ENCODE peak calls at places on chromosomes 4 and X, in four cellular contexts. One of them, this sample, is unnamed.

GRCh38 chrX:69365349-69365748 is 138.8 kb upstream of the NALF2 start:
- DNase-seq in NB4: no peak
- DNase-seq in cardiac muscle cell: no peak
- DNase-seq in upper lobe of right lung: no peak
- DNase-seq in this sample: no peak

GRCh38 chr4:16140520-16141249 is 56.9 kb upstream of the PROM1 start:
- DNase-seq in cardiac muscle cell: peak; percentile 96
- DNase-seq in NB4: no peak
- DNase-seq in upper lobe of right lung: no peak
- DNase-seq in this sample: peak; percentile 77

GRCh38 chrX:53716328-53717088 is 30.0 kb upstream of the HUWE1 start:
- DNase-seq in upper lobe of right lung: no peak
- DNase-seq in cardiac muscle cell: peak; percentile 28
- DNase-seq in NB4: peak; percentile 79
- DNase-seq in this sample: peak; percentile 22

GRCh38 chr4:53489279-53489889 is 101.9 kb downstream of the LNX1 start:
- DNase-seq in NB4: peak; percentile 30
- DNase-seq in cardiac muscle cell: peak; percentile 46
- DNase-seq in upper lobe of right lung: no peak
- DNase-seq in this sample: peak; percentile 65

GRCh38 chr4:173766231-173766630 is 236.2 kb upstream of the HAND2 start:
- DNase-seq in upper lobe of right lung: no peak
- DNase-seq in cardiac muscle cell: peak; percentile 22
- DNase-seq in NB4: no peak
- DNase-seq in this sample: no peak

GRCh38 chr4:112075129-112075753 is 70.0 kb upstream of the FAM241A start:
- DNase-seq in NB4: peak; percentile 55
- DNase-seq in cardiac muscle cell: peak; percentile 78
- DNase-seq in upper lobe of right lung: no peak
- DNase-seq in this sample: peak; percentile 73

GRCh38 chrX:100695302-100695701 is 36.6 kb downstream of the SYTL4 start:
- DNase-seq in cardiac muscle cell: no peak
- DNase-seq in NB4: no peak
- DNase-seq in upper lobe of right lung: no peak
- DNase-seq in this sample: peak; percentile 59

GRCh38 chr4:6263541-6264540 is 5.8 kb upstream of the WFS1 start:
- DNase-seq in cardiac muscle cell: peak; percentile 75
- DNase-seq in NB4: peak; percentile 46
- DNase-seq in upper lobe of right lung: no peak
- DNase-seq in this sample: peak; percentile 29

GRCh38 chr4:187141101-187141500 is 417.4 kb upstream of the FAT1 start:
- DNase-seq in NB4: no peak
- DNase-seq in cardiac muscle cell: no peak
- DNase-seq in upper lobe of right lung: no peak
- DNase-seq in this sample: no peak

GRCh38 chr4:16443504-16444088 is 217.3 kb upstream of the TAPT1 start:
- DNase-seq in NB4: peak; percentile 61
- DNase-seq in upper lobe of right lung: no peak
- DNase-seq in cardiac muscle cell: peak; percentile 60
- DNase-seq in this sample: peak; percentile 29

GRCh38 chr4:85842540-85842939 is 367.6 kb downstream of the ARHGAP24 start:
- DNase-seq in NB4: peak; percentile 54
- DNase-seq in cardiac muscle cell: peak; percentile 26
- DNase-seq in upper lobe of right lung: no peak
- DNase-seq in this sample: no peak

GRCh38 chrX:2402361-2402690 is 98.5 kb downstream of the DHRSX start:
- DNase-seq in NB4: no peak
- DNase-seq in cardiac muscle cell: no peak
- DNase-seq in upper lobe of right lung: no peak
- DNase-seq in this sample: no peak

GRCh38 chr4:69066945-69067344 is 29.3 kb upstream of the UGT2B7 start:
- DNase-seq in upper lobe of right lung: no peak
- DNase-seq in cardiac muscle cell: peak; percentile 9
- DNase-seq in NB4: no peak
- DNase-seq in this sample: peak; percentile 81

GRCh38 chrX:46573331-46573895 is at the start of gene CHST7:
- DNase-seq in upper lobe of right lung: peak; percentile 84
- DNase-seq in cardiac muscle cell: peak; percentile 79
- DNase-seq in NB4: peak; percentile 78
- DNase-seq in this sample: peak; percentile 31
- TF ChIP-seq CTCF in upper lobe of right lung: peak; percentile 23
- TF ChIP-seq CTCF in cardiac muscle cell: peak; percentile 43
- TF ChIP-seq CTCF in NB4: peak; percentile 30
- TF ChIP-seq CTCF in this sample: peak; percentile 2

DNA sequence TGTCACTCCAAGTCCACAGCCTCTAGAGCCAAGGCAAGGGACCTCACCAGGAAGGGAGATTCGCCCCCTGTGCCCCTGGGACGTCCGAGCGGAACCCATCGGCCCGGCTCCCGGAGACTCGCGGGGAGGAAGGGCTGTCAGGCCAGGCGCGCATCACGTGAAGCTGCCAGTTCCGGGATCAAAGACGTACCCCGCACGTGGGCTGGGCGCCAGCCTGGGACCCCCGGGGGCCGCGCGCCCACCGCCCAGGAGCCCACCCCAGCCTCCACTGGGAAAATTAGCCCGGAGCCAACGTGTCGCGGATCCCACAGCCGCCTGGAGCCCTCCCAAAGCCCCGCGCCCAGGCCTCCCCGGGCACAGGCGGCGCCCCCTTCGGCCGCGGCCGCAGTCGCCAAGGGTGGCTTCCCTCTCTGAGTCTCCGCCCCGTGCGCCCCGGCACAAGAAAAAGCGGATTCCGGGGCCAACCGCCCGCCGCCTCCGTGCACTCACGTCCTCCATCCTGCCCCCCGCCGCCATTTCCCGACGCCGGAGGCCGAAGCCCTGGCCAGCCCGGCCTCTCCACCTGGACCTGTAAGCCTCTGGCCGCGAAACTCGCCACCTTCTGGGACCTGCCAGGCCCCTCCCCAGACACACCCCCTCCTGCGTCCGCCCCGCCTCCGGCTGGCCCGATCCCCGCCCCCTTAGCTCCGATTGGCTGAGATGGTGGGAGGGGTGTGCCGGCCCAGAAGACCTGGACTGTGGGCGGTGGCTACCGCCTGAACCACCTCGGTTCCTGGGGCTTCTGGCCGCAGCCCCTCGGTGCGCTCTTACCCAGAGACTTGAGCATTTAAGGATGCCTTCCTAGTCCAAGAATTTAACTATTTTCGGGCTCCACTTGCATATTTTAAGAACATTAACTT is at the start of gene TMEM192:
- DNase-seq in cardiac muscle cell: peak; percentile 96
- DNase-seq in NB4: peak; percentile 91
- DNase-seq in upper lobe of right lung: peak; percentile 97
- DNase-seq in this sample: peak; percentile 79
- TF ChIP-seq CTCF in cardiac muscle cell: peak; percentile 50
- TF ChIP-seq CTCF in NB4: peak; percentile 13
- TF ChIP-seq CTCF in upper lobe of right lung: peak; percentile 44
- TF ChIP-seq CTCF in this sample: peak; percentile 44

GRCh38 chr4:47839259-47839658 is 1.4 kb upstream of the CORIN start:
- DNase-seq in upper lobe of right lung: no peak
- DNase-seq in NB4: peak; percentile 47
- DNase-seq in cardiac muscle cell: peak; percentile 35
- DNase-seq in this sample: no peak
- TF ChIP-seq CTCF in upper lobe of right lung: peak; percentile 39
- TF ChIP-seq CTCF in NB4: peak; percentile 27
- TF ChIP-seq CTCF in cardiac muscle cell: peak; percentile 45
- TF ChIP-seq CTCF in this sample: peak; percentile 21

GRCh38 chrX:39771089-39771488 is 326.7 kb downstream of the BCOR start:
- DNase-seq in upper lobe of right lung: no peak
- DNase-seq in NB4: no peak
- DNase-seq in cardiac muscle cell: no peak
- DNase-seq in this sample: no peak

GRCh38 chrX:39773150-39773549 is 324.6 kb downstream of the BCOR start:
- DNase-seq in cardiac muscle cell: no peak
- DNase-seq in upper lobe of right lung: no peak
- DNase-seq in NB4: no peak
- DNase-seq in this sample: no peak

GRCh38 chrX:39773923-39774803 is 323.6 kb downstream of the BCOR start:
- DNase-seq in cardiac muscle cell: peak; percentile 79
- DNase-seq in upper lobe of right lung: no peak
- DNase-seq in NB4: peak; percentile 34
- DNase-seq in this sample: no peak

GRCh38 chrX:39769748-39770147 is 328.0 kb downstream of the BCOR start:
- DNase-seq in NB4: no peak
- DNase-seq in upper lobe of right lung: no peak
- DNase-seq in cardiac muscle cell: no peak
- DNase-seq in this sample: no peak

DNA sequence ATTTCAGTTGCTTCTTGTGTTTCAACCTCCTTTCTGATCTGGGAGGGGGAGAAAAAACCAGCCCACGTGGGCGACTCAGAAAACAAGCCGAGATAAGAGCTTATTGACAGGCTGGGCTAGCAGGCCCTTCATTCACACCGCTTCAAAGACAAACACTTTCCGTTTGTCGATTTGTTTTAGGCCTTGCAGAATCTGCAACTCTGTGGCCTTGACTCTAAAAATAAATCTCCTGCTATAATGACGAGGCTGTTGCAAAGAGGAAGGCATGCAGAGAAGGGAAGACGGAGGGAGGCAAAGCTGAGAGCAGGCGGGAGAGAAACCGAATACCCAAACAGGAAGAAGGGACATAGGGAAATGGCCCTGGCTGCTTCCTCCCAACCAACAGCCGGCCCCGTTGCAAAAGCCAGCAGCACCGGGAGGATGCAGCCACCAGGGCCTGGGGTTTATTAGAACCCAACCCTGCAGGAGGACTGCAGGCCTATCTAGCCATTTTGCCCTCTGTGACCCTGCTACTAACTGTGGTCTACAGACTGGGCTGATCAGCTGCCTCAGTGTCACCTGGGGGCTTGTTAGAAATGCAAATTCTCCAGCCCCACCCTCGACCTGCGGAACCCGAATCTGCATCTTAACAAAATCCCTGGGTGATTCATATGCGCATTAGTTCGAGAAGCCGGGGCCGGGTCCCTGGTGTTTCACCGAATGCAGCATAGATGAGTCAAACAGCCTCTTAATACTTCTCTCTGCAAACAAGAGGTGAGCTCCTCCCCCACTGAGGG is 325.5 kb downstream of the BCOR start:
- DNase-seq in NB4: peak; percentile 90
- DNase-seq in cardiac muscle cell: peak; percentile 37
- DNase-seq in upper lobe of right lung: no peak
- DNase-seq in this sample: peak; percentile 71
- TF ChIP-seq CTCF in NB4: no peak
- TF ChIP-seq CTCF in cardiac muscle cell: no peak
- TF ChIP-seq CTCF in upper lobe of right lung: no peak
- TF ChIP-seq CTCF in this sample: no peak

DNA sequence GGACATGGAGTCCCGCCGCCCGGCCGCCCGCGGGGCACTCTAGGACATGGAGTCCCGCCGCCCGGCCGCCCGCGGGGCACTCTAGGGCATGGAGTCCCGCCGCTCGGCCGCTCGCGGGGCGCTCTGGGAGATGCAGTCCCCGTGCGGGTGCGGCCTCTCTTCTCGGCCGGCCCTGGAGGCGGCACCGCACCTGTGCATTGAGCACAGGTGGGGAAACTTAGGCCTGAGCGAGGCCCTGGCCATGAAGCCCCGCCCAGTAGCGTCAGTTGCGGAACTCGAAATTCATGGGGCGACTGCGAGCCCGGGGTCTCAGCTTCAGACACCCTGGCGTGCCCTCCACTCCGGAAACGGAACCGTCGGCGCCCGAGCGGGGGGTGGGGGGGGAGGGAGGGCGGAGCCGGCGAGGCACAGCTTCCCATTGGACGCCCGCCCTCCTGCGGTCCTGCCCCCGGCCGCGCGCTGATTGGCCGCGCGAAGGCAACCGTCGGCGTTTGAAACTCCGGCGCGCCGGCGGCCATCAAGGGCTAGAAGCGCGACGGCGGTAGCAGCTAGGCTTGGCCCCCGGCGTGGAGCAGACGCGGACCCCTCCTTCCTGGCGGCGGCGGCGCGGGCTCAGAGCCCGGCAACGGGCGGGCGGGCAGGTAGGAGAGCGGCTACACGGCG is at the start of the genes TACC3 and TMEM129:
- DNase-seq in cardiac muscle cell: peak; percentile 94
- DNase-seq in NB4: peak; percentile 99
- DNase-seq in upper lobe of right lung: peak; percentile 97
- DNase-seq in this sample: peak; percentile 93
- TF ChIP-seq CTCF in cardiac muscle cell: no peak
- TF ChIP-seq CTCF in NB4: no peak
- TF ChIP-seq CTCF in upper lobe of right lung: no peak
- TF ChIP-seq CTCF in this sample: no peak

GRCh38 chr4:19227701-19228100 is 1024.0 kb upstream of the SLIT2 start:
- DNase-seq in NB4: no peak
- DNase-seq in upper lobe of right lung: no peak
- DNase-seq in cardiac muscle cell: no peak
- DNase-seq in this sample: no peak

DNA sequence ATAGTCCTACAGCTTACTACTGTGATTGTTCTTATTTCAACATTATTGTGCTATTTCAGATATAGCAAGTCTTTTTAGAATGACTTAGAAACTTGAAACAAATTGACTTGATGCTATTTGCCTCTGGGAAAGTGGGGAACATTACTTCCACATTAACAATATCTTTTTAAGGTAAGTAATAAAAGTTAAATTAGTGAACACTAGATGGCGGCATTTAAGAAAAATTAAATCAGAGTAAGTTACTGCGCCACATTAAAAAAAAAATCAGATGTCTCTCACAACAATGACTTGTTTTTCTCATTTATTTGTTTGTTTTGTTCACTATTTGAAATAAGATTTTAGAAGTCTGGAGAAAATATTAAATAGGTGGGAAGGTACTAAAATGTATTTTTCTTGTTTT is 1026.9 kb upstream of the SLIT2 start:
- DNase-seq in cardiac muscle cell: peak; percentile 54
- DNase-seq in upper lobe of right lung: no peak
- DNase-seq in NB4: peak; percentile 40
- DNase-seq in this sample: peak; percentile 47
- TF ChIP-seq CTCF in cardiac muscle cell: peak; percentile 25
- TF ChIP-seq CTCF in upper lobe of right lung: peak; percentile 43
- TF ChIP-seq CTCF in NB4: no peak
- TF ChIP-seq CTCF in this sample: no peak

This sample was measured in bronchial epithelial cell.